ENCODE peak calls at places on chromosomes 12 and 14, in seven cellular contexts. X, V, L, C, R, Y and D are unnamed samples.

GRCh38 chr12:96140110-96140509 is 54.1 kb upstream of the ELK3 start:
- DNase-seq in L (no peak), Y (no peak), R (no peak), V (peak), C (no peak), X (no peak), D (no peak)

GRCh38 chr12:7122876-7123769 is 5.6 kb downstream of the RBP5 start:
- DNase-seq in R (peak), C (no peak), X (no peak), Y (no peak), L (no peak), V (no peak), D (no peak)

GRCh38 chr12:123942277-123942653 is 30.4 kb downstream of the CCDC92 start:
- DNase-seq in V (peak), L (no peak), X (peak), C (no peak), Y (no peak), R (no peak), D (no peak)

GRCh38 chr12:6141048-6141447 is 16.6 kb upstream of the VWF start:
- DNase-seq in R (no peak), X (no peak), Y (no peak), L (no peak), V (peak), C (peak), D (peak)

GRCh38 chr12:47014474-47014873 is 64.9 kb upstream of the PCED1B start:
- DNase-seq in R (no peak), C (no peak), V (peak), Y (no peak), X (no peak), L (no peak), D (no peak)

GRCh38 chr14:35088514-35088913 is 33.3 kb downstream of the PPP2R3C start:
- DNase-seq in X (no peak), C (no peak), L (no peak), R (no peak), Y (no peak), V (peak), D (no peak)

GRCh38 chr14:62914025-62914424 is 131.2 kb downstream of the KCNH5 start:
- DNase-seq in V (peak), X (no peak), L (no peak), C (no peak), Y (no peak), R (no peak), D (no peak)

GRCh38 chr12:78829690-78830089 is 34.9 kb upstream of the SYT1 start:
- DNase-seq in L (no peak), X (no peak), C (no peak), R (no peak), Y (no peak), V (no peak), D (no peak)

GRCh38 chr12:44507471-44507870 is 368.6 kb downstream of the NELL2 start:
- DNase-seq in L (no peak), R (no peak), Y (no peak), C (no peak), V (no peak), X (no peak), D (no peak)

GRCh38 chr12:102567031-102567985 is 86.9 kb upstream of the IGF1 start:
- DNase-seq in R (no peak), Y (no peak), L (no peak), X (no peak), C (no peak), V (peak), D (no peak)

GRCh38 chr14:35883677-35884293 is 57.6 kb downstream of the BRMS1L start:
- DNase-seq in Y (peak), C (no peak), X (no peak), V (peak), R (no peak), L (no peak), D (no peak)

GRCh38 chr12:122060069-122060468 is 18.5 kb upstream of the MLXIP start:
- DNase-seq in R (peak), Y (no peak), L (no peak), C (no peak), X (no peak), V (no peak), D (no peak)

GRCh38 chr12:19572920-19573558 is 133.7 kb downstream of the AEBP2 start:
- DNase-seq in C (peak), L (no peak), X (no peak), V (peak), R (peak), Y (no peak), D (no peak)

GRCh38 chr12:32027684-32028355 is 68.6 kb downstream of the RESF1 start:
- DNase-seq in Y (no peak), X (no peak), R (no peak), V (no peak), C (peak), L (no peak), D (peak)

GRCh38 chr14:89408907-89409675 is 7.9 kb downstream of the FOXN3 start:
- DNase-seq in R (no peak), C (no peak), X (no peak), Y (no peak), L (no peak), V (no peak), D (no peak)

GRCh38 chr12:76080729-76081415 is 3.6 kb downstream of the NAP1L1 start:
- DNase-seq in R (no peak), Y (no peak), C (no peak), L (no peak), V (peak), X (no peak), D (no peak)

GRCh38 chr12:126191037-126191891 is 1126.0 kb downstream of the AACS start:
- DNase-seq in C (no peak), X (peak), R (no peak), L (no peak), Y (no peak), V (no peak), D (no peak)

GRCh38 chr12:32437095-32437515 is 37.7 kb downstream of the FGD4 start:
- DNase-seq in R (no peak), L (no peak), X (no peak), C (no peak), Y (no peak), V (peak), D (no peak)

GRCh38 chr12:32270818-32271710 is 128.3 kb upstream of the FGD4 start:
- DNase-seq in R (no peak), Y (no peak), X (no peak), L (no peak), V (peak), C (no peak), D (no peak)

GRCh38 chr12:66141299-66141698 is 10.7 kb upstream of the LLPH start:
- DNase-seq in V (no peak), X (no peak), R (no peak), L (no peak), Y (no peak), C (no peak), D (no peak)

GRCh38 chr12:52531563-52532300 is 11.5 kb upstream of the KRT5 start:
- DNase-seq in L (no peak), C (peak), V (no peak), Y (no peak), X (peak), R (no peak), D (no peak)